ENCODE peak calls at places on chromosomes 5 and 9, in six cellular contexts. P is MCF 10A; O is naive thymus-derived CD8-positive, alpha-beta T cell; W is left colon; Z is left ventricle myocardium inferior; A is AG04450. S is an unnamed sample.

GRCh38 chr5:149775785-149776184 is 45.7 kb downstream of the PPARGC1B start:
- DNase-seq in O (no peak), Z (no peak), A (no peak), P (peak), W (no peak), S (no peak)

GRCh38 chr9:69985971-69986370 is 57.7 kb upstream of the MAMDC2 start:
- DNase-seq in Z (no peak), P (peak), O (no peak), A (no peak), W (no peak), S (no peak)

GRCh38 chr9:137968235-137968634 is 90.7 kb downstream of the CACNA1B start:
- DNase-seq in P (no peak), A (no peak), W (no peak), O (no peak), Z (no peak), S (no peak)

GRCh38 chr9:113901196-113901818 is 25.2 kb downstream of the ZNF618 start:
- DNase-seq in P (no peak), W (no peak), A (no peak), Z (no peak), O (no peak), S (no peak)

GRCh38 chr5:122498163-122498562 is 186.1 kb downstream of the SNCAIP start:
- DNase-seq in Z (no peak), O (no peak), P (no peak), A (no peak), W (no peak), S (peak)

GRCh38 chr5:132134384-132134783 is 60.8 kb downstream of the CSF2 start:
- DNase-seq in W (no peak), P (peak), Z (no peak), O (no peak), A (no peak), S (no peak)

GRCh38 chr9:35690447-35691324 is 961 bp upstream of the TPM2 start:
- DNase-seq in A (no peak), P (peak), Z (peak), W (peak), O (peak), S (peak)

GRCh38 chr9:129133067-129133466 is 21.9 kb downstream of the PTPA start:
- DNase-seq in A (no peak), O (no peak), P (no peak), Z (no peak), W (no peak), S (no peak)

GRCh38 chr5:129905467-129906176 is 1.4 kb downstream of the CHSY3 start:
- DNase-seq in Z (no peak), P (peak), O (no peak), A (no peak), W (no peak), S (no peak)

GRCh38 chr5:56070795-56071539 is 76.2 kb upstream of the IL6ST start:
- DNase-seq in Z (no peak), A (no peak), W (no peak), P (no peak), O (no peak), S (no peak)

GRCh38 chr9:101486693-101487442 is 46.8 kb upstream of the RNF20 start:
- DNase-seq in W (peak), O (no peak), Z (peak), P (peak), A (no peak), S (peak)

GRCh38 chr5:142290574-142291299 is 34.1 kb downstream of the SPRY4 start:
- DNase-seq in P (no peak), Z (peak), O (no peak), W (no peak), A (no peak), S (no peak)

GRCh38 chr5:58188287-58188651 is 271.6 kb downstream of the PLK2 start:
- DNase-seq in W (no peak), A (peak), P (peak), Z (no peak), O (no peak), S (no peak)

GRCh38 chr9:95138474-95138873 is 179.0 kb downstream of the FANCC start:
- DNase-seq in A (no peak), W (no peak), O (no peak), Z (no peak), P (no peak), S (peak)

GRCh38 chr5:12793373-12793772 is 889.1 kb upstream of the CTNND2 start:
- DNase-seq in Z (no peak), O (no peak), A (no peak), P (no peak), W (no peak), S (no peak)

GRCh38 chr5:17381926-17382325 is 116.1 kb upstream of the TAF11L2 start:
- DNase-seq in P (no peak), W (peak), Z (peak), A (no peak), O (no peak), S (no peak)

GRCh38 chr5:4627887-4628286 is 512.2 kb upstream of the ADAMTS16 start:
- DNase-seq in A (no peak), P (no peak), Z (no peak), O (no peak), W (no peak), S (no peak)

GRCh38 chr5:43073597-43074546 is 33.8 kb upstream of the ANXA2R start:
- DNase-seq in W (no peak), P (peak), A (no peak), O (no peak), Z (no peak), S (peak)

GRCh38 chr5:76723266-76723665 is 7.3 kb downstream of the F2R start:
- DNase-seq in O (no peak), A (no peak), Z (no peak), W (no peak), P (no peak), S (no peak)

GRCh38 chr5:67431191-67431590 is 234.6 kb upstream of the CD180 start:
- DNase-seq in P (peak), W (no peak), O (no peak), Z (no peak), A (no peak), S (no peak)

GRCh38 chr9:110179734-110180133 is 28.2 kb downstream of the C9orf152 start:
- DNase-seq in O (no peak), Z (no peak), W (no peak), P (peak), A (peak), S (no peak)

GRCh38 chr5:56684159-56684558 is 131.2 kb upstream of the MAP3K1 start:
- DNase-seq in W (no peak), Z (no peak), P (no peak), A (no peak), O (no peak), S (no peak)

GRCh38 chr5:179124853-179125788 is 64.9 kb downstream of the ZNF354C start:
- DNase-seq in W (peak), P (no peak), O (no peak), A (no peak), Z (no peak), S (no peak)

GRCh38 chr5:169923988-169924387 is 56.3 kb downstream of the INSYN2B start:
- DNase-seq in A (no peak), P (no peak), W (no peak), O (no peak), Z (no peak), S (no peak)

GRCh38 chr5:158898185-158899177 is 201.2 kb downstream of the EBF1 start:
- DNase-seq in P (no peak), W (no peak), O (no peak), Z (no peak), A (no peak), S (no peak)

GRCh38 chr5:178671745-178672144 is 44.9 kb upstream of the CLK4 start:
- DNase-seq in O (no peak), P (no peak), W (no peak), A (no peak), Z (no peak), S (no peak)

S was measured in COR-L47.